ENCODE peak calls at places on chromosomes 16 and 17, in nine cellular contexts. I is GM20000, J is HFFc6, G is H9, O is fibroblast of mammary gland, R is choroid plexus epithelial cell, H is thoracic aorta, U is fibroblast of lung, Z is AG09319. B is an unnamed sample.

GRCh38 chr16:25838724-25839186 is 147.0 kb downstream of the HS3ST4 start:
- DNase-seq in G (peak; percentile 60), R (peak; percentile 67), Z (peak; percentile 5), U (peak; percentile 45), O (peak; percentile 59), J (peak; percentile 42), I (peak; percentile 29), H (no peak), B (no peak)

GRCh38 chr17:29661220-29661619 is 38.5 kb upstream of the CORO6 start:
- DNase-seq in Z (no peak), H (no peak), U (no peak), J (no peak), O (no peak), I (no peak), R (no peak), G (no peak), B (no peak)

GRCh38 chr16:24346734-24347133 is 90.6 kb downstream of the CACNG3 start:
- DNase-seq in U (no peak), R (no peak), H (no peak), I (no peak), J (no peak), O (no peak), G (no peak), Z (no peak), B (no peak)

GRCh38 chr16:11233727-11234376 is 22.2 kb downstream of the SOCS1 start:
- DNase-seq in R (no peak), H (no peak), I (no peak), U (no peak), O (no peak), J (no peak), Z (no peak), G (peak; percentile 52), B (no peak)

GRCh38 chr17:49523706-49524472 is 28.8 kb downstream of the NGFR start:
- DNase-seq in G (peak; percentile 29), I (peak; percentile 7), J (no peak), R (no peak), U (no peak), H (no peak), Z (no peak), O (peak; percentile 2), B (no peak)

GRCh38 chr17:75034236-75034908 is 12.4 kb downstream of the ATP5PD start:
- DNase-seq in O (peak; percentile 88), H (peak; percentile 54), G (peak; percentile 97), R (peak; percentile 90), U (peak; percentile 81), J (peak; percentile 84), Z (no peak), I (peak; percentile 82), B (peak; percentile 86)

GRCh38 chr16:4578961-4579530 is 22.9 kb downstream of the C16orf96 start:
- DNase-seq in Z (no peak), U (no peak), H (no peak), G (no peak), R (no peak), O (no peak), I (no peak), J (no peak), B (no peak)

GRCh38 chr17:74011963-74012362 is 191.5 kb upstream of the RPL38 start:
- DNase-seq in H (no peak), U (no peak), I (no peak), J (no peak), G (no peak), Z (no peak), R (no peak), O (no peak), B (no peak)

GRCh38 chr17:2809337-2809736 is 13.1 kb downstream of the RAP1GAP2 start:
- DNase-seq in G (no peak), J (no peak), Z (no peak), U (no peak), O (no peak), R (no peak), I (no peak), H (no peak), B (no peak)

DNA sequence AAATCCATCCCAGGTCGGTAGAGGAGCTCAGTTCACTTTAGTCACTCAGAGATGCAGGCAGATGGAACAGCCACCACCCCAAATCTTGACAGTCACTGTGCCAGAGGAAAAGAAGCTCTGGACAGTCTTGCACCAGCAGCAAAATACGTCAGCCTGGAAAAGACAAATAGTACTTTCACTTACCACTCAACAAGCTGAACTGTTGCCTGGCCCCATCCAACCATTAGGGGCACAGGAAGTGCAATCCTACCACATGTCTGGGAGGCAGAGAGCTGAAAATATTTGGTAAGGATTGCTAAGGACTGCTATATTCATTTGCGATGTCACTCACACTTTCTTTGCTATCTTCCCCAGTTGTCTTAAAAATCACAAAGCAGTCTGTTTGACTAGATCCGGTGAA is 239.2 kb upstream of the TOX3 start:
- DNase-seq in I (no peak), O (no peak), U (no peak), Z (no peak), J (no peak), H (no peak), G (no peak), R (no peak), B (no peak)
- TF ChIP-seq CTCF in I (no peak), O (no peak), U (no peak), Z (no peak), J (no peak), H (no peak), G (no peak), R (no peak), B (no peak)

GRCh38 chr16:58516768-58517107 is 1.4 kb downstream of the SETD6 start:
- DNase-seq in Z (no peak), U (no peak), O (no peak), I (no peak), R (no peak), G (no peak), H (no peak), J (no peak), B (no peak)

GRCh38 chr16:58513874-58514273 is 1.4 kb upstream of the SETD6 start:
- DNase-seq in I (no peak), Z (no peak), G (no peak), U (peak; percentile 44), O (no peak), H (no peak), R (no peak), J (peak; percentile 22), B (no peak)

GRCh38 chr16:58515871-58516767 is 802 bp downstream of the SETD6 start:
- DNase-seq in I (peak; percentile 73), H (no peak), U (no peak), R (no peak), O (no peak), J (no peak), G (peak; percentile 74), Z (no peak), B (no peak)

GRCh38 chr16:58518083-58518979 is 3.0 kb downstream of the SETD6 start:
- DNase-seq in U (no peak), J (no peak), R (no peak), G (no peak), I (peak; percentile 63), O (no peak), Z (no peak), H (no peak), B (no peak)

DNA sequence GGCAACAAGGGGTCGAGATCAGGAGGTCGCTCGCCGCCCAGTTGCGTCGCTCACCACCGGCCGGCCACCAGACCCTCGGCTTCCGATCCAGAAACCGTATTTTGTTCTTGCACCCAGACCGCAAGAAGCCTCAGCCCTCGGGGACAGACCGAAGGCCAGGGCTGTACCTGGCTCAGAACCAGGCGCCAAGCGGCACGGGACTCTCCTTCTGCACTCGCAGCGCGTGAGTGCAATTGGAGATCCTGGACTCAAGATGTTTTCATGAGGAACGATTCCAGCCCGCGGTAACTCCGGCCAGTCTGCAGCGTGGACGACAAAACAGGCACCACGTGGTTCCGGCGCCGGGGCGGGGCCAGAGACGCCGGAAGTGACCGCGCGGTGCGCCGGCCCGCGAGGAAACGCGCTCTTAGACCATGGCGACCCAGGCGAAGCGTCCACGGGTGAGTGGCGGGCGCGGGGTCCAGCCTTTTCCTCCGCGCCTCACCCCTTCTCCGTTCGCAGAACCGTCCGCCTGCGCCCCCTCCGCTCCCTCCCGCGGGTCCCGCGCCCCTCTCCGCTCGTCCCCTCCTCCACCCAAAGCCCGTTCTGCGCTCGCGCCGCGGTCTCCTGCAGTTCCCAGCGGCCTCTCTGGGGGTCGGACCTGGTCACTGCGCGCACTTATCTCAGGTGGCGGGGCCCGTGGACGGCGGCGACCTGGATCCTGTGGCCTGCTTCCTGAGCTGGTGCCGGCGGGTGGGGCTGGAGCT is at the start of gene SETD6:
- DNase-seq in J (peak; percentile 17), G (peak; percentile 87), O (peak; percentile 87), I (peak; percentile 93), R (peak; percentile 94), Z (peak; percentile 54), U (peak; percentile 88), H (peak; percentile 54), B (peak; percentile 66)
- TF ChIP-seq CTCF in J (no peak), G (peak; percentile 26), O (no peak), I (no peak), R (peak; percentile 17), Z (no peak), U (peak; percentile 10), H (peak; percentile 44), B (no peak)

GRCh38 chr17:52383493-52384100 is 225.1 kb upstream of the CA10 start:
- DNase-seq in U (peak; percentile 2), O (peak; percentile 25), G (peak; percentile 89), I (peak; percentile 13), R (peak; percentile 7), J (no peak), H (no peak), Z (no peak), B (no peak)

GRCh38 chr17:52384695-52385094 is 226.2 kb upstream of the CA10 start:
- DNase-seq in J (no peak), O (no peak), G (no peak), Z (no peak), U (no peak), H (no peak), R (no peak), I (no peak), B (no peak)

GRCh38 chr17:52390422-52390821 is 231.9 kb upstream of the CA10 start:
- DNase-seq in Z (no peak), J (no peak), H (no peak), U (no peak), O (no peak), R (no peak), G (no peak), I (no peak), B (no peak)

GRCh38 chr17:52389632-52390031 is 231.1 kb upstream of the CA10 start:
- DNase-seq in J (no peak), R (no peak), Z (no peak), U (no peak), I (no peak), O (no peak), H (no peak), G (no peak), B (no peak)

DNA sequence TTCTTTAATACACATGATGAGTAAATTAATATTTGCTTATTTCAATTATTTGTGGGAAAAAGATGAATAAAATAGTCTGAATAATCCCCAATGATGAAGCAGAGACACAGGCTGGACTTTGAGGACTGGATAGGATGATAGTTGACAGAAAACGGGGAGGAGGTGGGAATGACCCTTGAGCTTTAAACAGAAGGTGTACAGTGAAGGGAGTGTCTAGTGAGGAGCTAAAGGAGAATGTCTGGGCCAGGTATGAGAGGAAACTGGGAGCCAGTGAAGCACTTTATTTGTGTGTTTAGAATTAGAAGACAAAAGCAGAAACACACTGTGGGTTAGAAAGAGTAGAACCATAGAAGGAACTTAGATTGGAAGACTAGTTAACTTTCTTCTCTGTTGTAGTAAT is 230.4 kb upstream of the CA10 start:
- DNase-seq in U (no peak), O (no peak), H (no peak), R (no peak), G (no peak), Z (no peak), I (no peak), J (no peak), B (no peak)
- TF ChIP-seq CTCF in U (no peak), O (no peak), H (no peak), R (no peak), G (no peak), Z (no peak), I (no peak), J (no peak), B (no peak)

GRCh38 chr17:82914375-82914774 is 74.6 kb upstream of the ZNF750 start:
- DNase-seq in H (no peak), I (peak; percentile 81), O (peak; percentile 33), Z (no peak), J (no peak), U (no peak), G (no peak), R (no peak), B (no peak)
- TF ChIP-seq CTCF in H (no peak), I (peak; percentile 23), O (peak; percentile 59), Z (peak; percentile 17), J (no peak), U (no peak), G (no peak), R (no peak), B (no peak)